ENCODE peak calls at places on chromosome 10, in five cellular contexts. W is NCI-H1694, P is AG20443, T is putamen, S is Kasumi-1. U is an unnamed sample.

GRCh38 chr10:6275022-6275997 is 72.6 kb downstream of the PFKFB3 start:
- DNase-seq in W (no peak), P (peak; percentile 98), T (peak; percentile 63), S (peak; percentile 95), U (peak; percentile 42)

GRCh38 chr10:110265573-110266193 is 39.0 kb downstream of the SMNDC1 start:
- DNase-seq in S (no peak), P (no peak), W (no peak), T (no peak), U (no peak)

GRCh38 chr10:14605231-14605925 is 169.3 kb downstream of the FAM107B start:
- DNase-seq in P (peak; percentile 34), W (no peak), T (no peak), S (no peak), U (no peak)

GRCh38 chr10:15439381-15439837 is 68.3 kb upstream of the FAM171A1 start:
- DNase-seq in T (peak; percentile 8), S (no peak), W (no peak), P (peak; percentile 69), U (no peak)

GRCh38 chr10:85641479-85641967 is 725.1 kb downstream of the GRID1 start:
- DNase-seq in T (no peak), P (no peak), W (no peak), S (no peak), U (peak; percentile 73)

GRCh38 chr10:69533658-69534057 is 39.6 kb downstream of the NEUROG3 start:
- DNase-seq in W (no peak), P (no peak), S (no peak), T (no peak), U (no peak)

GRCh38 chr10:4780782-4781181 is 45.2 kb upstream of the AKR1E2 start:
- DNase-seq in T (no peak), S (no peak), P (no peak), W (no peak), U (no peak)

GRCh38 chr10:92799591-92799990 is 48.7 kb upstream of the EXOC6 start:
- DNase-seq in P (no peak), S (no peak), W (no peak), T (no peak), U (no peak)

GRCh38 chr10:50846753-50847152 is 38.7 kb downstream of the A1CF start:
- DNase-seq in W (no peak), T (no peak), P (no peak), S (no peak), U (no peak)

GRCh38 chr10:70748801-70749573 is 36.2 kb downstream of the TBATA start:
- DNase-seq in T (no peak), W (no peak), S (no peak), P (no peak), U (no peak)

U was measured in Karpas-422.